ENCODE peak calls at places on chromosome 13, in ten cellular contexts. X is PC-3, P is GM23338, A is OCI-LY7, T is SK-N-SH, D is PC-9, K is hepatocyte, W is HCT116, I is Karpas-422, Y is MM.1S. U is an unnamed sample.

GRCh38 chr13:110546933-110547332 is 14.6 kb downstream of the RAB20 start:
- DNase-seq in W (peak; percentile 84), I (no peak), P (no peak), A (no peak), K (peak; percentile 72), X (peak; percentile 94), Y (no peak), D (peak; percentile 90), T (no peak), U (peak; percentile 52)

GRCh38 chr13:100235311-100235901 is 146.5 kb downstream of the PCCA start:
- DNase-seq in D (peak; percentile 6), I (peak; percentile 84), P (peak; percentile 51), K (peak; percentile 57), T (peak; percentile 51), Y (peak; percentile 26), A (peak; percentile 15), X (peak; percentile 63), W (peak; percentile 45), U (peak; percentile 71)

GRCh38 chr13:47168086-47168485 is 271.2 kb upstream of the HTR2A start:
- DNase-seq in P (no peak), T (no peak), K (no peak), D (no peak), Y (no peak), W (no peak), I (no peak), A (no peak), X (peak; percentile 78), U (no peak)

GRCh38 chr13:74629985-74630384 is 495.8 kb upstream of the KLF12 start:
- DNase-seq in A (no peak), W (no peak), X (no peak), Y (no peak), P (no peak), D (no peak), T (no peak), I (no peak), K (no peak), U (peak; percentile 1)

GRCh38 chr13:24280722-24281121 is 28.7 kb upstream of the C1QTNF9 start:
- DNase-seq in I (no peak), P (no peak), X (no peak), W (no peak), Y (no peak), K (no peak), T (no peak), A (no peak), D (no peak), U (no peak)

GRCh38 chr13:112603641-112604220 is 15.8 kb upstream of the TUBGCP3 start:
- DNase-seq in T (no peak), X (peak; percentile 10), W (no peak), A (no peak), Y (no peak), I (no peak), P (no peak), D (no peak), K (no peak), U (no peak)

GRCh38 chr13:99313473-99313872 is 6.3 kb upstream of the GPR183 start:
- DNase-seq in Y (no peak), D (no peak), K (no peak), W (no peak), A (no peak), P (peak; percentile 45), X (no peak), T (no peak), I (no peak), U (peak; percentile 33)

GRCh38 chr13:37163626-37164365 is 58.3 kb upstream of the CSNK1A1L start:
- DNase-seq in A (no peak), W (no peak), Y (no peak), I (no peak), T (no peak), D (no peak), K (no peak), P (no peak), X (no peak), U (no peak)

GRCh38 chr13:21567714-21568113 is 36.3 kb downstream of the MICU2 start:
- DNase-seq in I (no peak), Y (no peak), A (no peak), T (no peak), K (no peak), X (no peak), W (no peak), D (no peak), P (no peak), U (peak; percentile 41)

GRCh38 chr13:63351533-63351932 is 1935.9 kb upstream of the PCDH20 start:
- DNase-seq in X (no peak), D (no peak), I (no peak), A (no peak), P (no peak), K (no peak), Y (no peak), W (no peak), T (no peak), U (no peak)

DNA sequence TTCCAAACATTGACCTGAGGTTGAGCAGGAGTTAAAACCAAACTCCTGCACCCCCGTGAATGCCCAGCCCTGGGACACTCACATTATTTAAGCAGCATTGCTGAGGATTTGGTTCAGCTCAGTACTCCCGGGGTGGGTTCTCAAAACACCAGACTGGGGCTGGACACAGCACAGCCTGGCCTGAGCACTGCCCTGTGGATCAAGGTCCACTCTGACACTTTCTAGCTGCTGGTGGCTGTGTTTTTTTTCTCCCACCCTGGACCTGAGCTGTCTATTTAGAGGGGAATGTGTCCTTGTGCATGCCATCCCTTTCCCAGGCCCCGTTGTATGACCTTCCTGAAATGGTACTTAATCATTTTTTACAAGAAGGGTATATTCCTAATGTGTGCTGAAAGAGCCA is 94.7 kb upstream of the GJB6 start:
- DNase-seq in I (no peak), D (no peak), X (no peak), K (no peak), W (no peak), T (no peak), Y (no peak), A (no peak), P (no peak), U (no peak)
- H2AFZ ChIP-seq in I (no peak overlapping the region), D (no peak overlapping the region), X (no peak overlapping the region), K (no peak overlapping the region), W (no peak overlapping the region), T (no peak overlapping the region), Y (no peak overlapping the region), A (no peak overlapping the region), P (no peak overlapping the region), U (no peak overlapping the region)

DNA sequence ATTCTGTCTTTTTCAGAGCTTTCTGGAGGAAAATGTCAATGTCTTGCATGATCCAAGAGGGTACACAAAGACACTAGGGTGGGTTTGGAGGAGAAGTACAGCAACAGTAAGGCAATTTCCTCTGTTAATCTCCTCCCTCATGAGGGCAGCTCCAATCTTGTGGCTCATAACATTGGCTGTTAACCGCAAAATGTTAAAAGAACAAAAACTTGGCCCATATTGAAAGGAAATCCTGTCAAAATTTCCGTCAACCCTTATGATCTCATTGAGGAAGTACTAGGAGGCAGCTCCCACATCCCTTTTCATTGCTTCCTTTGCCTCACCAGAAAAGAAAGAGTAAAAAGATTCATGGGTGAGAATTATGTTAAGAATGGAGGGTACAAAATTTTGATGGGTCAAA is 11.6 kb downstream of the OXGR1 start:
- DNase-seq in A (no peak), X (no peak), Y (no peak), T (no peak), I (no peak), D (no peak), W (no peak), P (no peak), K (no peak), U (peak; percentile 50)
- H3K9me2 ChIP-seq in A (no peaks in the 10 kb centered on the region), X (no peaks in the 10 kb centered on the region), Y (no peaks in the 10 kb centered on the region), T (no peaks in the 10 kb centered on the region), I (no peaks in the 10 kb centered on the region), D (no peaks in the 10 kb centered on the region), W (no peaks in the 10 kb centered on the region), P (peaks cover 3% of the 10 kb centered on the region), K (no peaks in the 10 kb centered on the region), U (no peaks in the 10 kb centered on the region)

DNA sequence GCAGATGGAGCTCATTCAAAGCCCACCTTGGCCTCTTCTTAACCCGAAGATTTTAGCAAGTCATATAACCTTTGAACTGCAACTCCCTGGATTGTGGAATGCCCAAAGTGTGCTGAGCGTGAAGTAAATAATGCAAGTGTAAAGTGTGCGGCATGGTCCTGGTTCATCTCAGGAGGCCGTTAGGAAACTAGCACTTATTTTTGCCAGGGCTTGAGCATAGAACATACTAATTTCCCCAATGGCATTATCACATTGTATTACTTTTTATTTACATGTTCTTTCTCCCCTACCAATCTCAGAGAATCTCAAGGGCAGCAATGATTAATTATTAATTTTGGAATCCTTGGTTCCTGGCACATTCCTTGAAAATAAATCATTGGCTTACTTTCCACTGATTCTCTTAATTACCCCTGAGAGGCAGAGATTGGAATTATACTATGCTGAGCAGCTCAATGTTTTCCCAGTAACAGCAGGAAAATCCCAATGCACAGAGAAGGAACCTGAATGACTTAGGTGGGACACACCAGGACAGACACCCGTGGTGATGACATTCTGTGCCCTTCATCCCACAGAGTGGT is 128.8 kb upstream of the GJB6 start:
- DNase-seq in A (no peak), X (no peak), T (no peak), I (no peak), W (no peak), Y (no peak), P (no peak), D (no peak), K (no peak), U (peak; percentile 20)
- H2AFZ ChIP-seq in A (no peak overlapping the region), X (no peak overlapping the region), T (no peak overlapping the region), I (no peak overlapping the region), W (no peak overlapping the region), Y (no peak overlapping the region), P (no peak overlapping the region), D (no peak overlapping the region), K (no peak overlapping the region), U (no peak overlapping the region)

GRCh38 chr13:27667946-27668345 is 46.3 kb downstream of the POLR1D start:
- DNase-seq in A (no peak), W (no peak), K (no peak), D (no peak), X (no peak), Y (no peak), T (peak; percentile 26), P (no peak), I (no peak), U (no peak)

GRCh38 chr13:27665761-27666160 is 44.1 kb downstream of the POLR1D start:
- DNase-seq in X (no peak), I (no peak), A (no peak), T (no peak), K (no peak), Y (no peak), D (no peak), P (peak; percentile 14), W (no peak), U (no peak)

GRCh38 chr13:27663947-27664346 is 42.3 kb downstream of the POLR1D start:
- DNase-seq in I (no peak), Y (no peak), D (no peak), W (no peak), K (no peak), P (peak; percentile 44), T (no peak), A (no peak), X (no peak), U (no peak)

GRCh38 chr13:27665333-27665732 is 43.6 kb downstream of the POLR1D start:
- DNase-seq in I (no peak), X (peak; percentile 35), T (no peak), W (no peak), A (no peak), P (peak; percentile 69), D (no peak), K (no peak), Y (no peak), U (peak; percentile 12)

DNA sequence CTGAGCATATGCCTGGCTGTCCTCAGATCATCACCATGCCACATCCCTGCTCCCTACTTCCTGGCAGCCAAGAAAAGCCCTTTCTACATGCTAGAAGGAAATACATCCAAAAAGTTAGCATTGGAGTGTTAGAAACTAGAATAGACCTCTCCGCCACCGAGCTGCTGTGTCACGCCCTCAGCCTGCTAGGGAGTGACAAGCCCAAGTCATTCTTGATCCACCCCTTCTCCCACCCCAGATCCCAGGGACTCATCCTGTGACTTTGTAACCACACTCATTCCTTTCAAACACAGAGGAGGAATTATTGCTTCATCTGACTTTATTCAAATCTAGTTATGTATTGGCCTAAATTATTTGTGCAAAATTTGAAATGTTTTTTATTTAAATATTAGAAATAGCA is 45.3 kb downstream of the POLR1D start:
- DNase-seq in K (no peak), Y (no peak), I (no peak), W (no peak), T (no peak), A (no peak), P (no peak), D (no peak), X (no peak), U (no peak)
- H3K9me2 ChIP-seq in K (no peaks in the 10 kb centered on the region), Y (no peaks in the 10 kb centered on the region), I (no peaks in the 10 kb centered on the region), W (no peaks in the 10 kb centered on the region), T (no peaks in the 10 kb centered on the region), A (no peaks in the 10 kb centered on the region), P (no peaks in the 10 kb centered on the region), D (no peaks in the 10 kb centered on the region), X (no peaks in the 10 kb centered on the region), U (no peaks in the 10 kb centered on the region)

U was measured in GM23248.